ENCODE peak calls at places on chromosomes 12 and 14, in six cellular contexts. D, B, U, M, R and V are unnamed samples.

GRCh38 chr12:50200507-50201273 is 33.5 kb upstream of the CERS5 start:
- DNase-seq in D (no peak), B (peak; percentile 93), U (peak; percentile 81), M (peak; percentile 50), R (no peak), V (no peak)

GRCh38 chr14:67999693-68000384 is 180.3 kb downstream of the RAD51B start:
- DNase-seq in D (no peak), B (peak; percentile 36), U (peak; percentile 86), M (peak; percentile 89), R (no peak), V (no peak)

GRCh38 chr14:97264516-97265230 is 467.5 kb downstream of the VRK1 start:
- DNase-seq in D (no peak), B (no peak), U (no peak), M (no peak), R (no peak), V (no peak)

GRCh38 chr12:46299846-46300245 is 31.0 kb upstream of the SLC38A1 start:
- DNase-seq in D (no peak), B (no peak), U (no peak), M (no peak), R (no peak), V (no peak)

GRCh38 chr12:63668028-63668799 is at the start of gene DPY19L2:
- DNase-seq in D (peak; percentile 63), B (peak; percentile 64), U (peak; percentile 52), M (peak; percentile 60), R (no peak), V (peak; percentile 82)

GRCh38 chr12:101720118-101720517 is 19.1 kb downstream of the SYCP3 start:
- DNase-seq in D (no peak), B (no peak), U (no peak), M (no peak), R (no peak), V (no peak)

GRCh38 chr12:52300796-52301691 is 9.7 kb upstream of the KRT81 start:
- DNase-seq in D (no peak), B (peak; percentile 42), U (peak; percentile 8), M (peak; percentile 11), R (no peak), V (peak; percentile 45)

GRCh38 chr12:8054821-8055220 is 11.3 kb downstream of the C3AR1 start:
- DNase-seq in D (no peak), B (no peak), U (no peak), M (no peak), R (no peak), V (no peak)

GRCh38 chr12:76790564-76791552 is 26.9 kb downstream of the ZDHHC17 start:
- DNase-seq in D (no peak), B (peak; percentile 59), U (peak; percentile 37), M (peak; percentile 34), R (no peak), V (no peak)

GRCh38 chr14:102764220-102764671 is 13.0 kb upstream of the TRAF3 start:
- DNase-seq in D (no peak), B (no peak), U (no peak), M (no peak), R (no peak), V (no peak)

GRCh38 chr14:53109028-53109687 is 44.0 kb downstream of the DDHD1 start:
- DNase-seq in D (no peak), B (no peak), U (no peak), M (peak; percentile 38), R (no peak), V (no peak)

GRCh38 chr12:48187916-48188695 is 4.7 kb downstream of the CCDC184 start:
- DNase-seq in D (no peak), B (no peak), U (no peak), M (no peak), R (no peak), V (no peak)

GRCh38 chr14:75969126-75969525 is 12.7 kb downstream of the TGFB3 start:
- DNase-seq in D (no peak), B (no peak), U (no peak), M (no peak), R (no peak), V (no peak)

GRCh38 chr12:18747960-18748359 is 10.0 kb downstream of the CAPZA3 start:
- DNase-seq in D (no peak), B (peak; percentile 70), U (peak; percentile 95), M (peak; percentile 87), R (no peak), V (peak; percentile 94)

GRCh38 chr12:9730591-9730990 is 2.3 kb downstream of the CLECL1 start:
- DNase-seq in D (no peak), B (no peak), U (no peak), M (no peak), R (no peak), V (no peak)

GRCh38 chr12:116532986-116533342 is 26.2 kb upstream of the MAP1LC3B2 start:
- DNase-seq in D (no peak), B (no peak), U (no peak), M (no peak), R (no peak), V (no peak)
- H3K4me3 ChIP-seq in D (no peak overlapping the region), B (no peak overlapping the region), U (peak overlapping the region; percentile 62), M (no peak overlapping the region), R (peak overlapping the region; percentile 17), V (no peak overlapping the region)

GRCh38 chr12:122523280-122523679 is 3.5 kb downstream of the RSRC2 start:
- DNase-seq in D (no peak), B (peak; percentile 60), U (peak; percentile 76), M (peak; percentile 80), R (no peak), V (peak; percentile 39)
- H3K23ac ChIP-seq in D (no peak overlapping the region), B (no peak overlapping the region), U (no peak overlapping the region), M (no peak overlapping the region), R (no peak overlapping the region), V (no peak overlapping the region)

DNA sequence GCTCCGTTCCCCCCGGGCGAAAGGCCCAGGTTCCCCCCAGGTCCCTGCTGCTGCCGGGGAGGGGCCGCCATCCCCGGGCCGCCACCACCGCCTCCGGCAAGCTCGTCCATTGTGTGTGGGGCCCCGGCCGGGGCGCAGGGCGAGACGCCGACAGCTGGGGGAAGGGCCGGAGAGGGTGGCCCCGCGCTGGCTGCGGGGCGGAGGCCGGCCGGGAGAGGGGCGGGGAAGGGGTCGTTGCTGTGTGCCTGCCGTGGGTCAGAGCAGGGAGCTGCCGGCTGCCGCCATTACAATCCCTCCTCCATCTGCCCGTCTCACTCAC is at the start of gene STRN3:
- DNase-seq in D (no peak), B (no peak), U (no peak), M (no peak), R (no peak), V (no peak)
- H3K18ac ChIP-seq in D (peak within 1 kb of the TSS; percentile 100), B (peak within 1 kb of the TSS; percentile 85), U (peak within 1 kb of the TSS; percentile 89), M (peak within 1 kb of the TSS; percentile 97), R (peak within 1 kb of the TSS; percentile 96), V (peak within 1 kb of the TSS; percentile 98)

DNA sequence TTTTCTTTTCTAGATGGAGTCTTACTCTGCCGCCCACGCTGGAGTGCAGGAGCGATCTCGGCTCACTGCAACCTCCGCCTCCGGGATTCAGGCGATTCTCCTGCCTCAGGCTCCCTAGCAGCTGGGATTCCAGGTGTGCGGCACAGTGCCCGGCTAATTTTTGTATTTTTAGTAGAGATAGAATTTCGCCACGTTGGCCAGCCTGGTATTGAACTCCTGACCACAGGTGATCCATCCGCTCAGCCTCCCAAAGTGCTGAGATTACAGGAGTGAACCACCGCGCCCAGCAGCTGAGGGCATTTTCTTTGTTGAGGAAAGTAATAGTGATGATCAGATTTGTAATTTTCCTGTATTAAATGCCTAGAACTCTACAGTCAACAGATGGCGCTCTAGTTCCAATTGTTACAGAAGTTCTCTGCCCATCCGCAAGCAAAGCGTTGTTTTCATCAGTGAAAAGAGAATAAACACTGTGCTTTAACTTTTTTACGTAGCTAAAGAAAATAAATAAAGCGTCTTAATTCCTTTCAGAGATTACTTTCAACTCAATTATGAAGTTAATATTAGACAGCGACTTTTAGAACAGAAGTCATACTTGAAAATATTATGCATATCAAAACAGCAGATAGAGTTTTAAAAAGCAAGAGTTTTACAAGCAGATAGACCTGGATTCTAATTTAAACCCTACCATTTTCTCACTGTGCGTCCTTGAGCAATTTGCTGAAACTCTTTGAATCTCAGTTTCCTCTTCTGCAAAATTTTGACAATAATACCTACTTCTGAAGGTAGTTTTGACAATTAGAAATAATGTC is 335.1 kb downstream of the DUSP6 start:
- DNase-seq in D (peak; percentile 62), B (peak; percentile 85), U (peak; percentile 76), M (peak; percentile 71), R (no peak), V (peak; percentile 73)
- H3K4me3 ChIP-seq in D (no peak overlapping the region), B (no peak overlapping the region), U (peak overlapping the region; percentile 32), M (no peak overlapping the region), R (no peak overlapping the region), V (no peak overlapping the region)

DNA sequence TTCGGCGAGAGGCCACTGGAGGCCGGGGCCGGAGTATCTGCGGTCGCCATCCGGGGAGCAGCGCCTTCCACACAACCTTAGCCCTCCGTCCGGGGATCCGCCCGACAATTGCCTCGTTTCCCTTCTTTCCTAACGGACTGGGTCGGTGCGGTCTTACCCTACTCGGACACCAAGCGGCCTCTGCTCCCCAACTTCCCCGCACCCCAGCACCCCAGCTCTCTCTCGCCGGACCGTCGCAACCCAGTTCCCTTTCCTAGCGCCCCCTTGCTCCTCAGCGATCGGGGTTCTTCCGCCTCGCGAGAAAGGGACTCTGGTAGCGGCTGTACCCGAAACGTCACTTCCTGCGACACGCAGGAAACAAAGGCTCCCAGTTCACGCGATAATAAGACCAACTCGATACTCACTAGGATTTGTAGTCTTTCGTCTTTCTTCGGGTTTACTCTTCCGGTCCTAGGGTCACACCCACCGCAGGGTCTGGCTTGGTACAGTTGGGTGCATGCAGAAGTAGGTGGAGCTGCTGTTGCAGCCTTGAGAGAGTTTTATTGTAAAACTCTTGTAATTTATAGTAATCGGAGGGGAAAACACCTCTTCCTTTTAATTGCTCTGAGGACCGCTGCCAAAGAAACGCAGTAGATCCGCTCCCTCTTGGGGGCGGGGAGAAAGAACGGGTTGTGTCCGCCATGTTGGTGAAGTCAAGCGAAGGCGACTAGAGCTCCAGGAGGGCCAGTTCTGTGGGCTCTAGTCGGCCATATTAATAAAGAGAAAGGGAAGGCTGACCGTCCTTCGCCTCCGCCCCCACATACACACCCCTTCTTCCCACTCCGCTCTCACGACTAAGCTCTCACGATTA is at the start of the genes THAP2 and ZFC3H1:
- DNase-seq in D (peak; percentile 97), B (peak; percentile 99), U (peak; percentile 100), M (peak; percentile 100), R (peak; percentile 79), V (peak; percentile 100)
- H3K23ac ChIP-seq in D (peak within 1 kb of the TSS; percentile 80), B (no peak within 1 kb of the TSS), U (peak within 1 kb of the TSS; percentile 99), M (peak within 1 kb of the TSS; percentile 66), R (no peak within 1 kb of the TSS), V (peak within 1 kb of the TSS; percentile 32)

DNA sequence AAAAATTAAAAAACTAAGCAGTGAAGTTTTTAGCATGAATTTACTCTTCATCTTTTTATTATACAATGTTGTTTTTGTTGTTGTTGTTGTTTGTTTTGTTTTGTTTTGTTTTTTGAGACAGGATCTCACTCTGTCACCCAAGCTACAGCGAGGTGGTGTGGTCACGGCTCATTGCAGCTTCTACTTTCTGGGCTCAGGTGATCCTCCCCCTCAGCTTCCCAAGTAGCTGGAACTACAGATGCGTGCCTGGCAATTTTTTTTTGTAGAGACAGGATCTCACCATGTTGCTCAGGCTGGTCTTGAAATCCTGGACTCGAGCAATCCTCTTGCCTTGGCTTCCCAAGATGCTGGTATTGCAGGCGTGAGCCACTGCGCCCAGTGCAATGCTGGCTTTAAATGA is 11.3 kb downstream of the PPFIBP1 start:
- DNase-seq in D (no peak), B (peak; percentile 43), U (no peak), M (no peak), R (no peak), V (no peak)
- H3K18ac ChIP-seq in D (no peak overlapping the region), B (peak overlapping the region; percentile 61), U (no peak overlapping the region), M (no peak overlapping the region), R (no peak overlapping the region), V (no peak overlapping the region)